ENCODE peak calls at places on chromosomes 7 and 10, in four cellular contexts. U, R, E and H are unnamed samples.

GRCh38 chr7:12493407-12493806 is 77.1 kb upstream of the SCIN start:
- DNase-seq in U (no peak), R (no peak), E (no peak), H (no peak)

GRCh38 chr7:145774777-145775176 is 341.8 kb upstream of the CNTNAP2 start:
- DNase-seq in U (no peak), R (no peak), E (no peak), H (no peak)

GRCh38 chr10:68792115-68792514 is 35.2 kb upstream of the STOX1 start:
- DNase-seq in U (no peak), R (no peak), E (no peak), H (no peak)

GRCh38 chr7:37440738-37441404 is 7.8 kb downstream of the ELMO1 start:
- DNase-seq in U (no peak), R (no peak), E (no peak), H (no peak)

GRCh38 chr10:67666416-67667043 is 29.5 kb downstream of the CTNNA3 start:
- DNase-seq in U (peak), R (no peak), E (no peak), H (no peak)

GRCh38 chr7:105759670-105760548 is 116.5 kb downstream of the ATXN7L1 start:
- DNase-seq in U (no peak), R (no peak), E (no peak), H (peak)

GRCh38 chr7:139762886-139763285 is 14.9 kb downstream of the HIPK2 start:
- DNase-seq in U (no peak), R (no peak), E (no peak), H (no peak)

GRCh38 chr7:150942591-150943452 is 35.3 kb downstream of the KCNH2 start:
- DNase-seq in U (no peak), R (no peak), E (no peak), H (no peak)

GRCh38 chr10:35336921-35337741 is 822 bp downstream of the CCNY start:
- DNase-seq in U (peak), R (peak), E (peak), H (peak)

GRCh38 chr10:22697799-22698198 is 16.6 kb downstream of the PIP4K2A start:
- DNase-seq in U (peak), R (no peak), E (no peak), H (no peak)

GRCh38 chr10:68327889-68328786 is 3.7 kb upstream of the HNRNPH3 start:
- DNase-seq in U (peak), R (no peak), E (no peak), H (no peak)

GRCh38 chr10:17200885-17201164 is 647 bp downstream of the TRDMT1 start:
- DNase-seq in U (no peak), R (no peak), E (no peak), H (no peak)